ENCODE peak calls at places on chromosomes 6 and 20, in four cellular contexts. A is K562, T is GM12878, Z is HepG2. W is an unnamed sample.

GRCh38 chr6:166855416-166855815 is 100.9 kb downstream of the RNASET2 start:
- DNase-seq in A (no peak), Z (no peak), T (no peak), W (no peak)

GRCh38 chr20:14853079-14853478 is 515.7 kb upstream of the FLRT3 start:
- DNase-seq in Z (no peak), A (no peak), T (peak), W (no peak)

GRCh38 chr6:110874880-110875547 is 429 bp downstream of the AMD1 start:
- DNase-seq in Z (no peak), A (peak), T (no peak), W (peak)

GRCh38 chr20:5845686-5846651 is 95.8 kb downstream of the SHLD1 start:
- DNase-seq in T (peak), A (no peak), Z (no peak), W (no peak)

GRCh38 chr20:45679650-45680049 is 9.6 kb upstream of the WFDC11 start:
- DNase-seq in T (no peak), Z (no peak), A (no peak), W (no peak)

GRCh38 chr20:13644010-13644409 is 5.3 kb upstream of the TASP1 start:
- DNase-seq in Z (no peak), T (no peak), A (no peak), W (no peak)

GRCh38 chr20:31535298-31535697 is 21.1 kb downstream of the HM13 start:
- DNase-seq in A (no peak), T (no peak), Z (no peak), W (no peak)

GRCh38 chr20:26276811-26277210 is 580.2 kb upstream of the ZNF337 start:
- DNase-seq in T (no peak), Z (no peak), A (no peak), W (no peak)

GRCh38 chr20:46004813-46005505 is 3.7 kb upstream of the MMP9 start:
- DNase-seq in A (no peak), Z (no peak), T (no peak), W (no peak)

GRCh38 chr6:169171951-169172350 is 81.7 kb downstream of the THBS2 start:
- DNase-seq in T (no peak), A (no peak), Z (no peak), W (no peak)

GRCh38 chr6:169171010-169171409 is 82.6 kb downstream of the THBS2 start:
- DNase-seq in T (no peak), A (no peak), Z (no peak), W (no peak)

GRCh38 chr6:169173532-169174268 is 79.9 kb downstream of the THBS2 start:
- DNase-seq in T (no peak), A (no peak), Z (no peak), W (no peak)

GRCh38 chr6:169172946-169173345 is 80.7 kb downstream of the THBS2 start:
- DNase-seq in T (no peak), A (no peak), Z (no peak), W (no peak)

DNA sequence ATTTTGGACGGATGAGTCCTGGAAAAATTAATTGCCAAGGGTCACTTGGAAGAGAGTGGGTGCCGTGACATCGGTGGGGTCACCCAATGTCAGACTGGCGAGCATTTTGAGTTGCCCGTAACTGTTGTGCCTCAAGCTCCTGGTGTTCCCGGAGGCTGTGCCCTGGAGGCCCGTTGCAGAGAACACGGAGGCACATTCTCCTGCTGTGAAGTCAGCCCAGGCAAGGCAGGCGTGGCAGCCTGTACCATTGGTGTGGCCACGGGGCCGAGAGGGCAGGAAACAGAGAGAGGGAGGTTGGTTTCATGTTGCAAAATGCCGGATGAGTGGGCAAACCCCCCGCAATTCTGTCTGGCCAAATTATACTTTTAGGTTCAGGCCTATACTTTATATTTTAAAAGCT is 81.2 kb downstream of the THBS2 start:
- DNase-seq in Z (no peak), A (no peak), T (no peak), W (no peak)
- TF ChIP-seq SP1 in Z (no peak), A (no peak), T (no peak), W (no peak)

GRCh38 chr6:163442336-163442735 is 27.8 kb downstream of the QKI start:
- DNase-seq in T (no peak), Z (no peak), A (no peak), W (no peak)

GRCh38 chr6:163438298-163438939 is 23.9 kb downstream of the QKI start:
- DNase-seq in T (no peak), A (no peak), Z (no peak), W (no peak)

GRCh38 chr6:163437466-163437865 is 22.9 kb downstream of the QKI start:
- DNase-seq in A (no peak), Z (no peak), T (no peak), W (no peak)

GRCh38 chr6:163436843-163437242 is 22.3 kb downstream of the QKI start:
- DNase-seq in A (no peak), Z (no peak), T (no peak), W (no peak)

DNA sequence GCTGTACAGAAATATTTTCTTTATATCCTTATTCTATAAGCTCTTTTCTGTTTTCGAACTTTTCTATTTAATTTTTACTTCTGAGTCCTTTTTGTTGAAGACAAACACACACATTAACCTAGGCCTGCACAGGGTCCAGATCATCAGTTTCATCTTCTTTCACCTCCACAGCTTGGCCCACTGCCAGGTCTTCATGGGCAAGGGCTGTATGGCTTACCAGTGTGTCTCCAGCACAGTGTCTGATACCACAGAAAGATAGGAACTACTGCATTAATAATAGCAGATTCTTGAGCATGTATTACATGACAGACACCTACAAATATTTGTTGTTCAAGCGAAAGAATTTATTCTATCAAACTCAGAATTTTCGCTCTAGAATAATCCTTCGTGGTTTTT is 24.4 kb downstream of the QKI start:
- DNase-seq in A (peak), Z (peak), T (no peak), W (no peak)
- TF ChIP-seq BHLHE40 in A (no peak), Z (no peak), T (no peak), W (no peak)

GRCh38 chr6:156598316-156598715 is 178.9 kb upstream of the ARID1B start:
- DNase-seq in T (no peak), Z (no peak), A (no peak), W (no peak)
- TF ChIP-seq FOXM1 in T (no peak), Z (no peak), A (no peak), W (no peak)

GRCh38 chr6:83911278-83911677 is 51.8 kb downstream of the CYB5R4 start:
- DNase-seq in Z (no peak), T (no peak), A (no peak), W (no peak)

GRCh38 chr6:83905648-83906047 is 46.2 kb downstream of the CYB5R4 start:
- DNase-seq in T (no peak), Z (no peak), A (no peak), W (no peak)

GRCh38 chr6:83904395-83904794 is 44.9 kb downstream of the CYB5R4 start:
- DNase-seq in Z (no peak), A (no peak), T (no peak), W (no peak)

GRCh38 chr6:83908813-83909212 is 49.3 kb downstream of the CYB5R4 start:
- DNase-seq in A (no peak), Z (no peak), T (no peak), W (no peak)
- TF ChIP-seq SP1 in A (no peak), Z (no peak), T (no peak), W (no peak)

GRCh38 chr6:44431118-44431725 is 43.7 kb downstream of the CDC5L start:
- DNase-seq in T (peak), A (peak), Z (peak), W (peak)
- TF ChIP-seq BHLHE40 in T (no peak), A (no peak), Z (no peak), W (no peak)

W was measured in HEK293T.